ENCODE peak calls at places on chromosomes 11 and 22, in six cellular contexts. K is Karpas-422, P is uterus, Q is K562, J is AG10803, C is prostate gland. D is an unnamed sample.

GRCh38 chr11:811446-812245 is 1.9 kb downstream of the RPLP2 start:
- DNase-seq in J (no peak), K (no peak), Q (no peak), P (no peak), C (no peak), D (no peak)

GRCh38 chr11:70572974-70573260 is 174.6 kb downstream of the CTTN start:
- DNase-seq in K (peak), C (no peak), P (no peak), Q (no peak), J (no peak), D (no peak)

GRCh38 chr11:86790867-86791849 is 9.2 kb upstream of the PRSS23 start:
- DNase-seq in J (no peak), P (no peak), Q (no peak), K (no peak), C (no peak), D (no peak)

GRCh38 chr11:71214553-71215371 is 37.6 kb downstream of the SHANK2 start:
- DNase-seq in C (no peak), P (no peak), Q (no peak), K (no peak), J (no peak), D (no peak)

GRCh38 chr11:68282141-68282860 is 10.5 kb upstream of the C11orf24 start:
- DNase-seq in J (no peak), C (no peak), P (no peak), K (no peak), Q (peak), D (no peak)

GRCh38 chr11:41201156-41201555 is 258.3 kb downstream of the LRRC4C start:
- DNase-seq in K (peak), C (no peak), Q (peak), P (no peak), J (no peak), D (no peak)

GRCh38 chr11:47378011-47378835 is at the start of gene SPI1:
- DNase-seq in C (no peak), J (no peak), K (peak), Q (peak), P (no peak), D (no peak)

GRCh38 chr11:113477321-113477720 is 2.1 kb upstream of the DRD2 start:
- DNase-seq in C (no peak), J (no peak), P (no peak), Q (peak), K (no peak), D (no peak)

GRCh38 chr11:115885446-115885978 is 381.3 kb upstream of the CADM1 start:
- DNase-seq in C (no peak), J (no peak), K (no peak), Q (no peak), P (no peak), D (no peak)

GRCh38 chr22:48945621-48946458 is 881.8 kb downstream of the BRD1 start:
- DNase-seq in J (no peak), Q (no peak), C (peak), P (no peak), K (no peak), D (no peak)

GRCh38 chr22:25000686-25001085 is 48.2 kb downstream of the KIAA1671 start:
- DNase-seq in P (no peak), J (no peak), Q (no peak), C (no peak), K (no peak), D (no peak)

GRCh38 chr22:25518000-25518663 is 46.3 kb upstream of the GRK3 start:
- DNase-seq in K (no peak), Q (no peak), C (no peak), P (no peak), J (no peak), D (no peak)

GRCh38 chr11:16080688-16081388 is 275.5 kb downstream of the SOX6 start:
- DNase-seq in K (no peak), C (no peak), P (no peak), J (no peak), Q (no peak), D (no peak)

GRCh38 chr11:119641991-119642745 is 86.8 kb downstream of the NECTIN1 start:
- DNase-seq in Q (peak), J (no peak), K (peak), C (no peak), P (no peak), D (no peak)

GRCh38 chr11:111918390-111919256 is at the start of gene C11orf52:
- DNase-seq in J (peak), C (peak), K (no peak), P (no peak), Q (peak), D (no peak)

GRCh38 chr22:29071261-29072045 is 1.4 kb upstream of the KREMEN1 start:
- DNase-seq in K (no peak), C (peak), P (peak), Q (peak), J (no peak), D (no peak)

GRCh38 chr11:17658211-17658610 is 61.2 kb upstream of the MYOD1 start:
- DNase-seq in J (no peak), K (no peak), C (no peak), Q (no peak), P (no peak), D (no peak)

GRCh38 chr22:19480173-19480568 is 451 bp downstream of the CDC45 start:
- DNase-seq in Q (peak), K (peak), P (no peak), J (no peak), C (no peak), D (no peak)

GRCh38 chr22:50625568-50626313 is 2.2 kb downstream of the ARSA start:
- DNase-seq in K (no peak), Q (no peak), P (no peak), C (no peak), J (no peak), D (no peak)

GRCh38 chr11:71485466-71485865 is 32.5 kb downstream of the NADSYN1 start:
- DNase-seq in K (no peak), Q (no peak), P (no peak), C (no peak), J (no peak), D (no peak)

GRCh38 chr11:64263021-64263946 is 12.0 kb downstream of the PLCB3 start:
- DNase-seq in Q (no peak), J (peak), C (no peak), P (no peak), K (no peak), D (no peak)

GRCh38 chr11:45895553-45896259 is 10.3 kb downstream of the MAPK8IP1 start:
- DNase-seq in J (no peak), C (no peak), Q (no peak), P (no peak), K (no peak), D (no peak)

GRCh38 chr11:95302211-95302610 is 71.2 kb upstream of the SESN3 start:
- DNase-seq in Q (no peak), J (no peak), P (no peak), K (no peak), C (no peak), D (no peak)

GRCh38 chr11:32891657-32892354 is 805 bp upstream of the QSER1 start:
- DNase-seq in P (no peak), K (no peak), J (peak), Q (peak), C (no peak), D (no peak)

GRCh38 chr11:26974068-26974790 is 19.7 kb upstream of the FIBIN start:
- DNase-seq in J (peak), Q (no peak), P (no peak), K (no peak), C (no peak), D (no peak)

GRCh38 chr11:727859-728748 is 19.2 kb upstream of the TALDO1 start:
- DNase-seq in C (peak), K (peak), P (peak), Q (peak), J (peak), D (no peak)

GRCh38 chr11:19814421-19814820 is 101.8 kb downstream of the NAV2 start:
- DNase-seq in C (no peak), P (no peak), Q (no peak), J (no peak), K (no peak), D (no peak)

GRCh38 chr11:106708348-106708747 is 309.9 kb downstream of the GUCY1A2 start:
- DNase-seq in P (no peak), Q (no peak), J (no peak), K (no peak), C (no peak), D (no peak)

DNA sequence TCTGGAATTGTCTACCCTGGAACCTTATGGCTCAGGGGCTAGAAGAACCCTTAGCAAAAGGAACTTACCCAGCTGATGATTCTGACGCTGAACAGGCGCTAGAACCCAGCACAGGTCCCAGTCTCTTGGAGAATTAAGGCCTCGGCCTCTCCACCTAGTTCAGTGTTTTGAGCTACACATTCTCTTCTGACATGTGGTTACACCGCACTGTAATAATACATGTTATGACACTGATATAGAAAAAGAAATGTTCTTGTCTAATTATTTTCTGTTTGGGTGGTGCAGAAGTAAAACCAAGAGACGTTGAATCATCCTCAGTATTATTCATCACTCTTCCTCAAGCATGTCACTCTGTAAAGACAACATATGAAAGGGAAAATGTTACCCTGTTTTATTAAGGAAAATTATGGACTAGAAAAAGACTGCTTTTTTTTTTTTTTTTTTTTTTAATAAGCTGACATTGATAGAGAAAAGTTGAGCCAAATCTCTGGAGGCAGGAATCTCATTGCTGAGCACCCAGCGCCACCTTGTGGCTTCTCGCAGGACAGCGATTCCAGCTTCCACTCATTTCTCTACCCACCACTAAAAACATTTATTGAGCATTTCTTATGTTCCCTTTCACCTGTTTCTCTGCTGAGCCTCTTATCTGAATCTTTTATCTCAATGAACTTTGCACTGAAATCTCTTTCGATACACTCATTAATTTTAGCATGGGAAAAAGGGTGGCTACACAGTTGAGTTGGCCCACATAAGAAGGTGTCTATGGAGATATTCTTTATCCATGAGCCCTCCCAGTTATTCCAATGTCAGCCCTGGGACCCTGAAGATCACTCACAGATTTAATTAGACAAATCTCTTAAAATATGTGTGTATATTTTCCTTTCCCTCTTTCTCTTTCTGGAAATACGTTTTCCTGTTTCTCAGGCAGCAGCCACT is 12.6 kb upstream of the APLNR start:
- DNase-seq in P (peak), J (peak), Q (peak), K (peak), C (peak), D (no peak)
- H3K4me3 ChIP-seq in P (no peak), J (peak), Q (no peak), K (no peak), C (no peak), D (no peak)

GRCh38 chr11:10892250-10892649 is 34.4 kb upstream of the ZBED5 start:
- DNase-seq in C (no peak), Q (no peak), K (peak), P (no peak), J (no peak), D (no peak)
- H3K4me3 ChIP-seq in C (no peak), Q (no peak), K (no peak), P (no peak), J (no peak), D (no peak)

GRCh38 chr11:36376315-36376887 is 80.3 kb downstream of the PRR5L start:
- DNase-seq in P (peak), J (peak), C (no peak), Q (no peak), K (peak), D (no peak)

GRCh38 chr11:36374726-36375125 is 78.6 kb downstream of the PRR5L start:
- DNase-seq in P (no peak), C (no peak), J (no peak), Q (no peak), K (peak), D (no peak)

GRCh38 chr11:36373040-36374010 is 77.2 kb downstream of the PRR5L start:
- DNase-seq in Q (no peak), K (no peak), J (no peak), P (no peak), C (no peak), D (no peak)

GRCh38 chr11:36376888-36377758 is 81.0 kb downstream of the PRR5L start:
- DNase-seq in P (peak), Q (no peak), K (no peak), J (peak), C (no peak), D (no peak)

GRCh38 chr11:36375348-36376314 is 79.5 kb downstream of the PRR5L start:
- DNase-seq in J (no peak), K (peak), Q (no peak), P (no peak), C (no peak), D (no peak)
- H3K4me3 ChIP-seq in J (peak), K (no peak), Q (no peak), P (peak), C (peak), D (peak)

GRCh38 chr11:121721448-121721847 is 268.7 kb upstream of the SORL1-AS1 start:
- DNase-seq in K (no peak), P (no peak), Q (no peak), J (no peak), C (no peak), D (no peak)

GRCh38 chr11:121721961-121722360 is 269.2 kb upstream of the SORL1-AS1 start:
- DNase-seq in C (no peak), K (no peak), J (no peak), P (no peak), Q (no peak), D (no peak)

GRCh38 chr11:121723261-121723741 is 270.5 kb upstream of the SORL1-AS1 start:
- DNase-seq in C (no peak), J (peak), P (peak), Q (no peak), K (no peak), D (no peak)

GRCh38 chr11:121727942-121728341 is 275.2 kb upstream of the SORL1-AS1 start:
- DNase-seq in Q (no peak), J (no peak), P (no peak), C (no peak), K (no peak), D (no peak)

DNA sequence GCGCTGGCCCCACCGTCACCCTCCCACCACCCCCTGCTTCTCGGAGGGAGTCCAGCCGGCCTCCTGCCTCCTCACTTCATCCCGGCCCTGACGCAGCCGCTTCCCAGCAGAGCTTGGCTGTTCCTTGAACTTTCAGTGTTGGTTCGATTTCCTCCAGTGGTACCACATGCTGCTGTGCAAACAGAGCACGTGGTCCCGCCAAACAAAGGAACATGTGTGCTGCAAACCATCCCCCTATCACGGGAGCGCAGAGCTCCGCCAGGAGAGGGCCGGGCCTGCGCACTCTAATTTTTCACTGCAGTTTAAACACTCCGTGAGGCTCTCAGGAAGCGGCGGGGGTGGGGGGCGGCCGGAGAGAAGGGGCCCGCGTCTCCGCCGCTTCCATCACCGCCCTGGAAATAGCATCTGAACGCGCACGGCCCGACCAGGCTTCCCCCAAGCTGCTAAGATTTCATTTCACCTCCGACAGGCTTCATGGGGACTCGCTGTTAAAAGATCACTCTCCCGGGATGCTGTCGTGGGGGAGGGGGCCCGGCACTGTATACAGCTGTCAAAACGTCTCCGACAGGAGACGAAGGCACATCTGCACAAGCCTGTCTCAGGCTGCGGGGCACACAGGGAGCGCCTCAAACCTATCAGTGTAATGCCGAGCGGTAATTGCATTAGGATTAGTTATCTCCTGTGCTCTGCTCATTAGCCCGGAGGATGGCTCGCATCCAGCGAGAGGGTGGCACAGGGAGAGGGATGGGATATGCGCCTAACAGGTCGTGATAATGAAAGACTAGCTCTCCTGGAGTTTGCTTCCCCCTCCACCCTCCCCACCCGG is 269.9 kb upstream of the SORL1-AS1 start:
- DNase-seq in K (no peak), P (peak), C (peak), J (peak), Q (no peak), D (peak)
- H3K4me3 ChIP-seq in K (no peak), P (peak), C (peak), J (peak), Q (no peak), D (peak)

GRCh38 chr11:9613118-9613829 is 39.8 kb downstream of the WEE1 start:
- DNase-seq in P (peak), C (peak), J (peak), K (peak), Q (peak), D (peak)
- H3K4me3 ChIP-seq in P (peak), C (peak), J (peak), K (peak), Q (peak), D (peak)

GRCh38 chr22:42438293-42438650 is 6.1 kb upstream of the NFAM1 start:
- DNase-seq in P (no peak), C (no peak), J (no peak), Q (no peak), K (no peak), D (no peak)
- H3K4me3 ChIP-seq in P (no peak), C (no peak), J (no peak), Q (no peak), K (peak), D (no peak)

GRCh38 chr22:20965888-20966855 is 883 bp upstream of the AIFM3 start:
- DNase-seq in K (no peak), C (no peak), Q (no peak), J (no peak), P (no peak), D (no peak)

GRCh38 chr22:20964090-20964798 is 2.8 kb upstream of the AIFM3 start:
- DNase-seq in P (no peak), K (no peak), J (no peak), Q (no peak), C (no peak), D (no peak)

GRCh38 chr22:20965104-20965887 is 1.8 kb upstream of the AIFM3 start:
- DNase-seq in K (no peak), J (no peak), C (no peak), Q (no peak), P (no peak), D (no peak)

GRCh38 chr22:20963201-20964052 is 3.6 kb upstream of the AIFM3 start:
- DNase-seq in J (no peak), Q (no peak), K (no peak), P (no peak), C (no peak), D (no peak)

GRCh38 chr22:20964799-20965103 is 2.3 kb upstream of the AIFM3 start:
- DNase-seq in Q (no peak), J (no peak), P (no peak), C (no peak), K (no peak), D (no peak)
- H3K4me3 ChIP-seq in Q (no peak), J (peak), P (peak), C (peak), K (no peak), D (peak)

GRCh38 chr11:3169952-3170755 is 5.0 kb upstream of the OSBPL5 start:
- DNase-seq in J (no peak), Q (no peak), K (no peak), P (no peak), C (no peak), D (no peak)

GRCh38 chr11:3167143-3168119 is 2.3 kb upstream of the OSBPL5 start:
- DNase-seq in Q (no peak), J (no peak), K (no peak), P (no peak), C (no peak), D (no peak)

GRCh38 chr11:3171931-3172560 is 6.9 kb upstream of the OSBPL5 start:
- DNase-seq in Q (no peak), C (no peak), P (no peak), J (no peak), K (no peak), D (no peak)

GRCh38 chr11:3170756-3171670 is 5.9 kb upstream of the OSBPL5 start:
- DNase-seq in K (no peak), J (no peak), P (no peak), Q (no peak), C (no peak), D (no peak)

DNA sequence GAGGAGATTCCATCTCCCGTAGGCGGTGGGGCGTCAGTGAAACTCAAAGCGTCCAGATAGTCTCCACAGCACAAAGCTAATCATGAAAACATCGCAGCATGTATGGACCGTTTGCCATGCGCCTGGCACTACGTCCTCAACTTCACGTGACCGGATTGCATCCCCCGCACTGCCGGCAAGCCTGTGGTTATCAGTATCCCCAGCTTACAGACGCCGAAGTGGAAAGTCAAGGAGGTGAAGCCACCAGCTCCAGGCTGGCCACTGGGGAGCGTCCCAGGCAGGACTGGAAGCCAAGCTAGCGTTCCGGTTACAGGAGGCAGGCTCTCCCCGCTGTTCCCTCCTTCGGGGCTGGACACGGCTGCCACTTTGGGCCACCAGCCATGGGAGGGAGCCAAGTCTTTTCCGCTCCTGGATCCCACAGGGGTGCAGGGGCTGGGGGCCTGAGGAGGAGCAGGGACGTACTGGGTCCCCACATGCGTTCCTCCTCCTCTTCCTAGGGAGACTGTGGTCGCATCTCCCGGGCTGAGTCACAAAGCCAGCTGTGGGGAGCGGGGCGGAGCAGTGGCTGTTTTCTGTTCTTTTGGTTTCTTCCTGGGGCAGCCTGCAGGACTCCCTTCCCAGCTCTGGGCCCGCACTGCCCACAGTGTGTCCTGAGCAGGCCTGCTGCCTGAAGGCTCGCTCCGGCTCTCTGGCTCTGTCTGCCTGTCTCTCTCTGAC is 4.3 kb upstream of the OSBPL5 start:
- DNase-seq in K (no peak), P (peak), J (peak), C (no peak), Q (peak), D (peak)
- H3K4me3 ChIP-seq in K (no peak), P (peak), J (peak), C (peak), Q (peak), D (peak)

GRCh38 chr22:47090591-47091240 is 328.3 kb downstream of the TBC1D22A start:
- DNase-seq in P (no peak), C (no peak), Q (peak), K (no peak), J (peak), D (no peak)
- H3K4me3 ChIP-seq in P (peak), C (peak), Q (peak), K (no peak), J (peak), D (peak)

D was measured in skeletal muscle cell.